ENCODE peak calls at places on chromosome 22, in eight cellular contexts. One of them, this sample, is unnamed. For H3K4me1, the result is how much of the 10 kb centered on the place peaks cover.

GRCh38 chr22:50730013-50730891 is 7.8 kb upstream of the ACR start:
- DNase-seq in left ventricle myocardium inferior: peak
- DNase-seq in upper lobe of right lung: peak
- DNase-seq in uterus: peak
- DNase-seq in IMR-90: no peak
- DNase-seq in Peyer's patch: no peak
- DNase-seq in heart left ventricle: peak
- DNase-seq in RWPE2: peak
- DNase-seq in this sample: peak

GRCh38 chr22:32050678-32051515 is 7.8 kb downstream of the SLC5A1 start:
- DNase-seq in left ventricle myocardium inferior: no peak
- DNase-seq in upper lobe of right lung: no peak
- DNase-seq in uterus: no peak
- DNase-seq in IMR-90: peak
- DNase-seq in Peyer's patch: no peak
- DNase-seq in heart left ventricle: no peak
- DNase-seq in RWPE2: peak
- DNase-seq in this sample: no peak

GRCh38 chr22:23984430-23984829 is 4.5 kb downstream of the GSTT2 start:
- DNase-seq in left ventricle myocardium inferior: no peak
- DNase-seq in upper lobe of right lung: peak
- DNase-seq in uterus: no peak
- DNase-seq in IMR-90: peak
- DNase-seq in Peyer's patch: peak
- DNase-seq in heart left ventricle: no peak
- DNase-seq in RWPE2: no peak
- DNase-seq in this sample: no peak

GRCh38 chr22:26169312-26170111 is at the start of gene SEZ6L:
- DNase-seq in left ventricle myocardium inferior: peak
- DNase-seq in upper lobe of right lung: peak
- DNase-seq in uterus: no peak
- DNase-seq in IMR-90: no peak
- DNase-seq in Peyer's patch: no peak
- DNase-seq in heart left ventricle: peak
- DNase-seq in RWPE2: no peak
- DNase-seq in this sample: peak

GRCh38 chr22:40635940-40636379 is 559 bp downstream of the MRTFA start:
- DNase-seq in left ventricle myocardium inferior: no peak
- DNase-seq in upper lobe of right lung: no peak
- DNase-seq in uterus: no peak
- DNase-seq in IMR-90: no peak
- DNase-seq in Peyer's patch: no peak
- DNase-seq in heart left ventricle: no peak
- DNase-seq in RWPE2: no peak
- DNase-seq in this sample: peak

GRCh38 chr22:22342697-22343602 is 98.4 kb downstream of the VPREB1 start:
- DNase-seq in left ventricle myocardium inferior: peak
- DNase-seq in upper lobe of right lung: peak
- DNase-seq in uterus: no peak
- DNase-seq in IMR-90: no peak
- DNase-seq in Peyer's patch: peak
- DNase-seq in heart left ventricle: no peak
- DNase-seq in RWPE2: no peak
- DNase-seq in this sample: peak

GRCh38 chr22:48250937-48251530 is 1488.6 kb downstream of the TBC1D22A start:
- DNase-seq in left ventricle myocardium inferior: no peak
- DNase-seq in upper lobe of right lung: no peak
- DNase-seq in uterus: no peak
- DNase-seq in IMR-90: no peak
- DNase-seq in Peyer's patch: no peak
- DNase-seq in heart left ventricle: no peak
- DNase-seq in RWPE2: no peak
- DNase-seq in this sample: no peak

GRCh38 chr22:43996170-43996980 is 27.7 kb upstream of the PARVB start:
- DNase-seq in left ventricle myocardium inferior: peak
- DNase-seq in upper lobe of right lung: peak
- DNase-seq in uterus: peak
- DNase-seq in IMR-90: no peak
- DNase-seq in Peyer's patch: peak
- DNase-seq in heart left ventricle: peak
- DNase-seq in RWPE2: no peak
- DNase-seq in this sample: peak

GRCh38 chr22:28246392-28246791 is 327.3 kb upstream of the PITPNB start:
- DNase-seq in left ventricle myocardium inferior: no peak
- DNase-seq in upper lobe of right lung: no peak
- DNase-seq in uterus: no peak
- DNase-seq in IMR-90: peak
- DNase-seq in Peyer's patch: no peak
- DNase-seq in heart left ventricle: no peak
- DNase-seq in RWPE2: no peak
- DNase-seq in this sample: no peak

GRCh38 chr22:22948651-22949611 is 61.3 kb downstream of the IGLL5 start:
- DNase-seq in left ventricle myocardium inferior: no peak
- DNase-seq in upper lobe of right lung: peak
- DNase-seq in uterus: no peak
- DNase-seq in IMR-90: peak
- DNase-seq in Peyer's patch: peak
- DNase-seq in heart left ventricle: peak
- DNase-seq in RWPE2: no peak
- DNase-seq in this sample: no peak

GRCh38 chr22:22995166-22995565 is 75.2 kb upstream of the GNAZ start:
- DNase-seq in left ventricle myocardium inferior: no peak
- DNase-seq in upper lobe of right lung: no peak
- DNase-seq in uterus: no peak
- DNase-seq in IMR-90: no peak
- DNase-seq in Peyer's patch: no peak
- DNase-seq in heart left ventricle: no peak
- DNase-seq in RWPE2: no peak
- DNase-seq in this sample: no peak

GRCh38 chr22:41380993-41381328 is 781 bp upstream of the TEF start:
- DNase-seq in left ventricle myocardium inferior: no peak
- DNase-seq in upper lobe of right lung: no peak
- DNase-seq in uterus: peak
- DNase-seq in IMR-90: peak
- DNase-seq in Peyer's patch: peak
- DNase-seq in heart left ventricle: no peak
- DNase-seq in RWPE2: no peak
- DNase-seq in this sample: peak

GRCh38 chr22:21075516-21076138 is 29.9 kb downstream of the LRRC74B start:
- DNase-seq in left ventricle myocardium inferior: no peak
- DNase-seq in upper lobe of right lung: no peak
- DNase-seq in uterus: no peak
- DNase-seq in IMR-90: no peak
- DNase-seq in Peyer's patch: no peak
- DNase-seq in heart left ventricle: no peak
- DNase-seq in RWPE2: no peak
- DNase-seq in this sample: no peak

GRCh38 chr22:16975155-16975885 is 32.7 kb downstream of the GAB4 start:
- DNase-seq in left ventricle myocardium inferior: no peak
- DNase-seq in upper lobe of right lung: no peak
- DNase-seq in uterus: no peak
- DNase-seq in IMR-90: no peak
- DNase-seq in Peyer's patch: no peak
- DNase-seq in heart left ventricle: no peak
- DNase-seq in RWPE2: no peak
- DNase-seq in this sample: peak

GRCh38 chr22:23763579-23764331 is 965 bp downstream of the C22orf15 start:
- DNase-seq in left ventricle myocardium inferior: no peak
- DNase-seq in upper lobe of right lung: peak
- DNase-seq in uterus: no peak
- DNase-seq in IMR-90: no peak
- DNase-seq in Peyer's patch: peak
- DNase-seq in heart left ventricle: peak
- DNase-seq in RWPE2: no peak
- DNase-seq in this sample: peak

GRCh38 chr22:42262964-42263363 is 7.5 kb downstream of the TCF20 start:
- DNase-seq in left ventricle myocardium inferior: no peak
- DNase-seq in upper lobe of right lung: no peak
- DNase-seq in uterus: no peak
- DNase-seq in IMR-90: no peak
- DNase-seq in Peyer's patch: peak
- DNase-seq in heart left ventricle: no peak
- DNase-seq in RWPE2: no peak
- DNase-seq in this sample: no peak

GRCh38 chr22:26170795-26171194 is 1.5 kb downstream of the SEZ6L start:
- DNase-seq in left ventricle myocardium inferior: peak
- DNase-seq in upper lobe of right lung: no peak
- DNase-seq in uterus: no peak
- DNase-seq in IMR-90: no peak
- DNase-seq in Peyer's patch: no peak
- DNase-seq in heart left ventricle: no peak
- DNase-seq in RWPE2: no peak
- DNase-seq in this sample: no peak

GRCh38 chr22:37144180-37144554 is 5.5 kb downstream of the IL2RB start:
- DNase-seq in left ventricle myocardium inferior: no peak
- DNase-seq in upper lobe of right lung: no peak
- DNase-seq in uterus: no peak
- DNase-seq in IMR-90: no peak
- DNase-seq in Peyer's patch: no peak
- DNase-seq in heart left ventricle: peak
- DNase-seq in RWPE2: no peak
- DNase-seq in this sample: no peak
- H3K4me1 ChIP-seq in left ventricle myocardium inferior: under half
- H3K4me1 ChIP-seq in upper lobe of right lung: under half
- H3K4me1 ChIP-seq in uterus: under half
- H3K4me1 ChIP-seq in IMR-90: under half
- H3K4me1 ChIP-seq in Peyer's patch: under half
- H3K4me1 ChIP-seq in heart left ventricle: under half
- H3K4me1 ChIP-seq in RWPE2: under half
- H3K4me1 ChIP-seq in this sample: under half

GRCh38 chr22:36330127-36330526 is 57.6 kb downstream of the MYH9 start:
- DNase-seq in left ventricle myocardium inferior: no peak
- DNase-seq in upper lobe of right lung: no peak
- DNase-seq in uterus: no peak
- DNase-seq in IMR-90: no peak
- DNase-seq in Peyer's patch: no peak
- DNase-seq in heart left ventricle: no peak
- DNase-seq in RWPE2: no peak
- DNase-seq in this sample: no peak

GRCh38 chr22:36329217-36330078 is 58.3 kb downstream of the MYH9 start:
- DNase-seq in left ventricle myocardium inferior: peak
- DNase-seq in upper lobe of right lung: no peak
- DNase-seq in uterus: peak
- DNase-seq in IMR-90: peak
- DNase-seq in Peyer's patch: peak
- DNase-seq in heart left ventricle: no peak
- DNase-seq in RWPE2: peak
- DNase-seq in this sample: peak

GRCh38 chr22:36331306-36331911 is 56.4 kb downstream of the MYH9 start:
- DNase-seq in left ventricle myocardium inferior: peak
- DNase-seq in upper lobe of right lung: peak
- DNase-seq in uterus: peak
- DNase-seq in IMR-90: peak
- DNase-seq in Peyer's patch: peak
- DNase-seq in heart left ventricle: peak
- DNase-seq in RWPE2: peak
- DNase-seq in this sample: peak

GRCh38 chr22:36331912-36332622 is 55.7 kb downstream of the MYH9 start:
- DNase-seq in left ventricle myocardium inferior: peak
- DNase-seq in upper lobe of right lung: peak
- DNase-seq in uterus: peak
- DNase-seq in IMR-90: peak
- DNase-seq in Peyer's patch: peak
- DNase-seq in heart left ventricle: peak
- DNase-seq in RWPE2: peak
- DNase-seq in this sample: peak

DNA sequence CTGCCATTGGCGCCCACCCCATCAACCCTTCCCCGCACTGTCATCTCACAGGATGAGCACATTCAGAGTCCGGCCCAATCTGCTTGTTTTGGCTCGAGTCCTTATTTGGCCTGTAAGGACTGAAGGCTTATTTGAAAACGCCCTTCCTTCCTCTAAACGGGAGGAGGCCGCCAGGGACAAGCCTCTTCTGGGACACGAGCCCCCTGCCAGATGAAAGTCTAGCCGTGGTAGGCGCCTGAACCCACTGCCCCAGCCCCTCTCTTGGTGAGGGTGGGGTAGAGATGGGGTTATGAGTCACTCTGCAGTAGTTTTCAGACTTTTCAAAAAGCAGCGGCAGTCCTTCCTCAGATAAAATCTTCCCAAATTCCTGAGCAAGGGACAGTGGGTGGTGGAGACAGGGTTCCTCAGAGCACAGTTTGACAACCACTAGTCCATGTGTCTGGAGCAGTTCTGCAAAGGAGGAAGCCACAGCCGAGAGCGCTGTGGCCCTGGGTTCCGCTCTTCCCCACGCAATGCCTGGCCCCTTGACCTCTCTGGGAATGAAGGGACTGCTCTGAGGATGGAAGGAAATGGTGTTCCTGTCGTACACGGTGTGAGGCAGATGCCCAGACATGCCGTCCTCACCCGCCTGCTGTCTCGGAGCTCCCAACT is 57.0 kb downstream of the MYH9 start:
- DNase-seq in left ventricle myocardium inferior: peak
- DNase-seq in upper lobe of right lung: no peak
- DNase-seq in uterus: peak
- DNase-seq in IMR-90: peak
- DNase-seq in Peyer's patch: no peak
- DNase-seq in heart left ventricle: no peak
- DNase-seq in RWPE2: no peak
- DNase-seq in this sample: no peak
- TF ChIP-seq CTCF in left ventricle myocardium inferior: no peak
- TF ChIP-seq CTCF in upper lobe of right lung: no peak
- TF ChIP-seq CTCF in uterus: peak
- TF ChIP-seq CTCF in IMR-90: no peak
- TF ChIP-seq CTCF in Peyer's patch: no peak
- TF ChIP-seq CTCF in heart left ventricle: no peak
- TF ChIP-seq CTCF in RWPE2: no peak
- TF ChIP-seq CTCF in this sample: no peak

DNA sequence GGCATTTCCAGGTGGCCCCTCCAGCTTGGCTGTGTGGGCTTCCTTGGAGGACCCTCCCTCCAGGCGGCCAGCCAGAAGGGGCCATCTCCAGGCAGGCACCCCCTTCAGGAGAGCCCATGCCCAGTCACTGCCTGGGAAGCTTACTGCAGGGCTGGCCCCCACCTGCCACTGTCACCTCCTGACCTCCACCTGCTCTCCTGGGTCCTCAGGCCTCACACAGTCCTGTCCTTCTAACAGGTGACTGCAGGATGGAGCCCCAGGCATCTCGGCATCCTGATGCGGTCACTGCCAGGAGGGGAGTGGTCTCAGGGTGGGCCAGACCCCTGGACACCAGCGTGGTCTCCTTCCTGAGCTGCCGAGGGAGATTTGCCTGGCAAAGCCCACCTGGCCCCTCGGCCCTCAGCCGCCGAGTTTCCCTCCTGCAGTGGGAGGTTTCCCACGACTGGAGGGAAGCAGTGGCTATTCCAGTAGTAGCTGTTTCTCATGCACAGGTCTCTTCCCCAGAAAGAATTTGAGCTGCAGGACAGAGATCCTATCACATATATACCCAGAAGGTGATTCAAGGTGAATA is 13.0 kb downstream of the TBX1 start:
- DNase-seq in left ventricle myocardium inferior: no peak
- DNase-seq in upper lobe of right lung: no peak
- DNase-seq in uterus: no peak
- DNase-seq in IMR-90: no peak
- DNase-seq in Peyer's patch: no peak
- DNase-seq in heart left ventricle: peak
- DNase-seq in RWPE2: peak
- DNase-seq in this sample: no peak
- H3K4me3 ChIP-seq in left ventricle myocardium inferior: no peak
- H3K4me3 ChIP-seq in upper lobe of right lung: no peak
- H3K4me3 ChIP-seq in uterus: no peak
- H3K4me3 ChIP-seq in IMR-90: no peak
- H3K4me3 ChIP-seq in Peyer's patch: no peak
- H3K4me3 ChIP-seq in heart left ventricle: no peak
- H3K4me3 ChIP-seq in RWPE2: no peak
- H3K4me3 ChIP-seq in this sample: no peak

GRCh38 chr22:49506010-49506400 is 321.7 kb downstream of the BRD1 start:
- DNase-seq in left ventricle myocardium inferior: no peak
- DNase-seq in upper lobe of right lung: no peak
- DNase-seq in uterus: no peak
- DNase-seq in IMR-90: no peak
- DNase-seq in Peyer's patch: no peak
- DNase-seq in heart left ventricle: no peak
- DNase-seq in RWPE2: no peak
- DNase-seq in this sample: no peak
- H3K4me1 ChIP-seq in left ventricle myocardium inferior: under half
- H3K4me1 ChIP-seq in upper lobe of right lung: under half
- H3K4me1 ChIP-seq in uterus: under half
- H3K4me1 ChIP-seq in IMR-90: under half
- H3K4me1 ChIP-seq in Peyer's patch: under half
- H3K4me1 ChIP-seq in heart left ventricle: under half
- H3K4me1 ChIP-seq in RWPE2: under half
- H3K4me1 ChIP-seq in this sample: under half